ENCODE peak calls at places on chromosomes 5 and 9, in seven cellular contexts. One of them, this sample, is unnamed.
A peak's percentile ranks its signal among the peaks of the same experiment; 100 is the strongest.

GRCh38 chr5:16304846-16305245 is 125.3 kb upstream of the MARCHF11 start:
- DNase-seq in astrocyte of the spinal cord: no peak
- DNase-seq in stimulated activated CD8-positive, alpha-beta memory T cell treated with anti-CD3 and anti-CD28 coated beads, Interleukin-2, amount 100 ng/mL, for 48 hours: no peak
- DNase-seq in activated CD8-positive, alpha-beta T cell treated with anti-CD3 and anti-CD28 coated beads, Interleukin-2, amount 10 ng/mL, durations not matched to agents 7 days and 5 days: no peak
- DNase-seq in colonic mucosa: no peak
- DNase-seq in spleen: no peak
- DNase-seq in lower leg skin: no peak
- DNase-seq in this sample: no peak

GRCh38 chr5:151052834-151053233 is 28.0 kb downstream of the TNIP1 start:
- DNase-seq in spleen: peak; percentile 67
- DNase-seq in stimulated activated CD8-positive, alpha-beta memory T cell treated with anti-CD3 and anti-CD28 coated beads, Interleukin-2, amount 100 ng/mL, for 48 hours: no peak
- DNase-seq in colonic mucosa: no peak
- DNase-seq in lower leg skin: no peak
- DNase-seq in astrocyte of the spinal cord: no peak
- DNase-seq in activated CD8-positive, alpha-beta T cell treated with anti-CD3 and anti-CD28 coated beads, Interleukin-2, amount 10 ng/mL, durations not matched to agents 7 days and 5 days: no peak
- DNase-seq in this sample: no peak

GRCh38 chr9:6098431-6098830 is 83.0 kb upstream of the RANBP6 start:
- DNase-seq in lower leg skin: no peak
- DNase-seq in activated CD8-positive, alpha-beta T cell treated with anti-CD3 and anti-CD28 coated beads, Interleukin-2, amount 10 ng/mL, durations not matched to agents 7 days and 5 days: no peak
- DNase-seq in spleen: no peak
- DNase-seq in colonic mucosa: no peak
- DNase-seq in astrocyte of the spinal cord: no peak
- DNase-seq in stimulated activated CD8-positive, alpha-beta memory T cell treated with anti-CD3 and anti-CD28 coated beads, Interleukin-2, amount 100 ng/mL, for 48 hours: no peak
- DNase-seq in this sample: peak; percentile 80

GRCh38 chr5:134133213-134133994 is 18.9 kb downstream of the TCF7 start:
- DNase-seq in stimulated activated CD8-positive, alpha-beta memory T cell treated with anti-CD3 and anti-CD28 coated beads, Interleukin-2, amount 100 ng/mL, for 48 hours: no peak
- DNase-seq in activated CD8-positive, alpha-beta T cell treated with anti-CD3 and anti-CD28 coated beads, Interleukin-2, amount 10 ng/mL, durations not matched to agents 7 days and 5 days: no peak
- DNase-seq in spleen: peak; percentile 76
- DNase-seq in colonic mucosa: no peak
- DNase-seq in astrocyte of the spinal cord: no peak
- DNase-seq in lower leg skin: peak; percentile 76
- DNase-seq in this sample: no peak

GRCh38 chr5:180959661-180960060 is 29.0 kb upstream of the BTNL3 start:
- DNase-seq in colonic mucosa: no peak
- DNase-seq in astrocyte of the spinal cord: no peak
- DNase-seq in activated CD8-positive, alpha-beta T cell treated with anti-CD3 and anti-CD28 coated beads, Interleukin-2, amount 10 ng/mL, durations not matched to agents 7 days and 5 days: no peak
- DNase-seq in lower leg skin: no peak
- DNase-seq in stimulated activated CD8-positive, alpha-beta memory T cell treated with anti-CD3 and anti-CD28 coated beads, Interleukin-2, amount 100 ng/mL, for 48 hours: no peak
- DNase-seq in spleen: no peak
- DNase-seq in this sample: no peak

GRCh38 chr5:53095931-53096525 is 13.5 kb downstream of the MOCS2 start:
- DNase-seq in lower leg skin: peak; percentile 89
- DNase-seq in activated CD8-positive, alpha-beta T cell treated with anti-CD3 and anti-CD28 coated beads, Interleukin-2, amount 10 ng/mL, durations not matched to agents 7 days and 5 days: peak; percentile 86
- DNase-seq in astrocyte of the spinal cord: peak; percentile 78
- DNase-seq in stimulated activated CD8-positive, alpha-beta memory T cell treated with anti-CD3 and anti-CD28 coated beads, Interleukin-2, amount 100 ng/mL, for 48 hours: peak; percentile 59
- DNase-seq in spleen: no peak
- DNase-seq in colonic mucosa: peak; percentile 74
- DNase-seq in this sample: peak; percentile 85

GRCh38 chr5:141849371-141850182 is 28.6 kb downstream of the PCDH1 start:
- DNase-seq in colonic mucosa: peak; percentile 97
- DNase-seq in lower leg skin: peak; percentile 97
- DNase-seq in stimulated activated CD8-positive, alpha-beta memory T cell treated with anti-CD3 and anti-CD28 coated beads, Interleukin-2, amount 100 ng/mL, for 48 hours: peak; percentile 63
- DNase-seq in spleen: peak; percentile 93
- DNase-seq in activated CD8-positive, alpha-beta T cell treated with anti-CD3 and anti-CD28 coated beads, Interleukin-2, amount 10 ng/mL, durations not matched to agents 7 days and 5 days: peak; percentile 80
- DNase-seq in astrocyte of the spinal cord: peak; percentile 62
- DNase-seq in this sample: peak; percentile 62

GRCh38 chr9:34591091-34591910 is 1.8 kb upstream of the CNTFR start:
- DNase-seq in lower leg skin: peak; percentile 97
- DNase-seq in astrocyte of the spinal cord: peak; percentile 61
- DNase-seq in colonic mucosa: peak; percentile 89
- DNase-seq in stimulated activated CD8-positive, alpha-beta memory T cell treated with anti-CD3 and anti-CD28 coated beads, Interleukin-2, amount 100 ng/mL, for 48 hours: peak; percentile 76
- DNase-seq in activated CD8-positive, alpha-beta T cell treated with anti-CD3 and anti-CD28 coated beads, Interleukin-2, amount 10 ng/mL, durations not matched to agents 7 days and 5 days: peak; percentile 82
- DNase-seq in spleen: peak; percentile 95
- DNase-seq in this sample: peak; percentile 68

GRCh38 chr5:67246546-67246945 is 49.9 kb upstream of the CD180 start:
- DNase-seq in stimulated activated CD8-positive, alpha-beta memory T cell treated with anti-CD3 and anti-CD28 coated beads, Interleukin-2, amount 100 ng/mL, for 48 hours: no peak
- DNase-seq in spleen: no peak
- DNase-seq in activated CD8-positive, alpha-beta T cell treated with anti-CD3 and anti-CD28 coated beads, Interleukin-2, amount 10 ng/mL, durations not matched to agents 7 days and 5 days: no peak
- DNase-seq in astrocyte of the spinal cord: no peak
- DNase-seq in lower leg skin: no peak
- DNase-seq in colonic mucosa: no peak
- DNase-seq in this sample: no peak

GRCh38 chr5:159170021-159170420 is 39.3 kb downstream of the RNF145 start:
- DNase-seq in astrocyte of the spinal cord: no peak
- DNase-seq in lower leg skin: no peak
- DNase-seq in stimulated activated CD8-positive, alpha-beta memory T cell treated with anti-CD3 and anti-CD28 coated beads, Interleukin-2, amount 100 ng/mL, for 48 hours: no peak
- DNase-seq in colonic mucosa: no peak
- DNase-seq in spleen: no peak
- DNase-seq in activated CD8-positive, alpha-beta T cell treated with anti-CD3 and anti-CD28 coated beads, Interleukin-2, amount 10 ng/mL, durations not matched to agents 7 days and 5 days: no peak
- DNase-seq in this sample: no peak

GRCh38 chr9:126702501-126703329 is 89.0 kb downstream of the LMX1B start:
- DNase-seq in astrocyte of the spinal cord: no peak
- DNase-seq in activated CD8-positive, alpha-beta T cell treated with anti-CD3 and anti-CD28 coated beads, Interleukin-2, amount 10 ng/mL, durations not matched to agents 7 days and 5 days: peak; percentile 57
- DNase-seq in colonic mucosa: no peak
- DNase-seq in lower leg skin: peak; percentile 83
- DNase-seq in stimulated activated CD8-positive, alpha-beta memory T cell treated with anti-CD3 and anti-CD28 coated beads, Interleukin-2, amount 100 ng/mL, for 48 hours: no peak
- DNase-seq in spleen: peak; percentile 79
- DNase-seq in this sample: no peak

GRCh38 chr5:56625577-56625976 is 189.8 kb upstream of the MAP3K1 start:
- DNase-seq in stimulated activated CD8-positive, alpha-beta memory T cell treated with anti-CD3 and anti-CD28 coated beads, Interleukin-2, amount 100 ng/mL, for 48 hours: no peak
- DNase-seq in lower leg skin: no peak
- DNase-seq in activated CD8-positive, alpha-beta T cell treated with anti-CD3 and anti-CD28 coated beads, Interleukin-2, amount 10 ng/mL, durations not matched to agents 7 days and 5 days: no peak
- DNase-seq in spleen: no peak
- DNase-seq in colonic mucosa: no peak
- DNase-seq in astrocyte of the spinal cord: peak; percentile 92
- DNase-seq in this sample: peak; percentile 77

GRCh38 chr9:132594412-132594811 is 12.0 kb downstream of the BARHL1 start:
- DNase-seq in spleen: no peak
- DNase-seq in stimulated activated CD8-positive, alpha-beta memory T cell treated with anti-CD3 and anti-CD28 coated beads, Interleukin-2, amount 100 ng/mL, for 48 hours: no peak
- DNase-seq in activated CD8-positive, alpha-beta T cell treated with anti-CD3 and anti-CD28 coated beads, Interleukin-2, amount 10 ng/mL, durations not matched to agents 7 days and 5 days: no peak
- DNase-seq in lower leg skin: no peak
- DNase-seq in colonic mucosa: no peak
- DNase-seq in astrocyte of the spinal cord: no peak
- DNase-seq in this sample: no peak

GRCh38 chr5:113387844-113388243 is 46.9 kb downstream of the TSSK1B start:
- DNase-seq in spleen: no peak
- DNase-seq in activated CD8-positive, alpha-beta T cell treated with anti-CD3 and anti-CD28 coated beads, Interleukin-2, amount 10 ng/mL, durations not matched to agents 7 days and 5 days: no peak
- DNase-seq in lower leg skin: no peak
- DNase-seq in stimulated activated CD8-positive, alpha-beta memory T cell treated with anti-CD3 and anti-CD28 coated beads, Interleukin-2, amount 100 ng/mL, for 48 hours: no peak
- DNase-seq in astrocyte of the spinal cord: no peak
- DNase-seq in colonic mucosa: no peak
- DNase-seq in this sample: no peak

GRCh38 chr9:6869081-6869948 is 111.5 kb downstream of the KDM4C start:
- DNase-seq in colonic mucosa: no peak
- DNase-seq in lower leg skin: no peak
- DNase-seq in spleen: no peak
- DNase-seq in activated CD8-positive, alpha-beta T cell treated with anti-CD3 and anti-CD28 coated beads, Interleukin-2, amount 10 ng/mL, durations not matched to agents 7 days and 5 days: peak; percentile 30
- DNase-seq in stimulated activated CD8-positive, alpha-beta memory T cell treated with anti-CD3 and anti-CD28 coated beads, Interleukin-2, amount 100 ng/mL, for 48 hours: no peak
- DNase-seq in astrocyte of the spinal cord: peak; percentile 50
- DNase-seq in this sample: peak; percentile 44

GRCh38 chr5:79074641-79075040 is 5.1 kb downstream of the BHMT2 start:
- DNase-seq in astrocyte of the spinal cord: peak; percentile 24
- DNase-seq in lower leg skin: no peak
- DNase-seq in colonic mucosa: no peak
- DNase-seq in spleen: no peak
- DNase-seq in stimulated activated CD8-positive, alpha-beta memory T cell treated with anti-CD3 and anti-CD28 coated beads, Interleukin-2, amount 100 ng/mL, for 48 hours: no peak
- DNase-seq in activated CD8-positive, alpha-beta T cell treated with anti-CD3 and anti-CD28 coated beads, Interleukin-2, amount 10 ng/mL, durations not matched to agents 7 days and 5 days: no peak
- DNase-seq in this sample: peak; percentile 12

GRCh38 chr5:133789428-133789827 is 177.1 kb upstream of the FSTL4 start:
- DNase-seq in stimulated activated CD8-positive, alpha-beta memory T cell treated with anti-CD3 and anti-CD28 coated beads, Interleukin-2, amount 100 ng/mL, for 48 hours: no peak
- DNase-seq in spleen: no peak
- DNase-seq in lower leg skin: peak; percentile 4
- DNase-seq in activated CD8-positive, alpha-beta T cell treated with anti-CD3 and anti-CD28 coated beads, Interleukin-2, amount 10 ng/mL, durations not matched to agents 7 days and 5 days: no peak
- DNase-seq in astrocyte of the spinal cord: no peak
- DNase-seq in colonic mucosa: no peak
- DNase-seq in this sample: no peak